ENCODE peak calls at places on chromosomes 2 and 18, in nine cellular contexts. X is GM23338, Q is neural progenitor cell, T is fibroblast of mammary gland, R is tibial nerve, C is cardiac muscle cell, U is right atrium auricular region, P is PC-9, G is AG04450. E is an unnamed sample.

GRCh38 chr2:76197842-76198448 is 487.2 kb upstream of the GCFC2 start:
- DNase-seq in G (peak; percentile 44), Q (peak; percentile 80), T (peak; percentile 69), C (peak; percentile 74), R (peak; percentile 27), X (peak; percentile 94), P (peak; percentile 23), U (peak; percentile 61), E (peak; percentile 69)

GRCh38 chr18:63979409-63979908 is 9.6 kb downstream of the SERPINB8 start:
- DNase-seq in G (peak; percentile 21), X (peak; percentile 87), R (peak; percentile 28), P (no peak), T (peak; percentile 69), C (peak; percentile 78), Q (peak; percentile 75), U (peak; percentile 66), E (peak; percentile 55)

GRCh38 chr2:241007880-241008710 is 9.7 kb downstream of the SNED1 start:
- DNase-seq in G (no peak), P (no peak), T (no peak), U (peak; percentile 57), Q (no peak), X (no peak), C (no peak), R (peak; percentile 9), E (no peak)

GRCh38 chr2:204505488-204505887 is 39.8 kb upstream of the PARD3B start:
- DNase-seq in G (no peak), X (no peak), C (no peak), Q (no peak), U (no peak), P (no peak), R (no peak), T (no peak), E (no peak)

GRCh38 chr2:174546519-174547506 is 50.8 kb downstream of the WIPF1 start:
- DNase-seq in U (no peak), G (no peak), R (no peak), C (peak; percentile 37), X (peak; percentile 82), P (peak; percentile 79), Q (peak; percentile 65), T (peak; percentile 38), E (peak; percentile 4)

GRCh38 chr2:96157649-96158553 is 12.7 kb upstream of the DUSP2 start:
- DNase-seq in Q (no peak), C (no peak), P (no peak), X (no peak), T (no peak), R (no peak), G (no peak), U (no peak), E (no peak)

GRCh38 chr2:191230174-191230573 is 15.0 kb upstream of the MYO1B start:
- DNase-seq in G (no peak), R (no peak), X (no peak), U (no peak), T (peak; percentile 96), P (no peak), Q (no peak), C (no peak), E (peak; percentile 96)

GRCh38 chr2:101327863-101328394 is 19.4 kb upstream of the RNF149 start:
- DNase-seq in C (no peak), G (no peak), U (no peak), P (peak; percentile 79), Q (no peak), X (peak; percentile 69), R (no peak), T (no peak), E (no peak)

GRCh38 chr18:22446325-22446724 is 28.6 kb upstream of the CTAGE1 start:
- DNase-seq in U (no peak), X (no peak), T (no peak), Q (no peak), G (no peak), R (no peak), P (no peak), C (no peak), E (no peak)

GRCh38 chr2:161103451-161103831 is 56.8 kb upstream of the TANK start:
- DNase-seq in R (no peak), T (no peak), Q (no peak), G (no peak), U (no peak), C (no peak), P (no peak), X (no peak), E (no peak)

GRCh38 chr2:169095631-169096105 is 26.3 kb downstream of the DHRS9 start:
- DNase-seq in P (peak; percentile 50), U (no peak), C (no peak), T (peak; percentile 95), Q (no peak), G (peak; percentile 21), R (no peak), X (no peak), E (peak; percentile 100)

GRCh38 chr2:197705143-197705911 is at the start of gene MARS2:
- DNase-seq in T (peak; percentile 88), X (peak; percentile 96), G (peak; percentile 79), C (peak; percentile 96), Q (peak; percentile 98), U (peak; percentile 93), R (peak; percentile 77), P (peak; percentile 89), E (peak; percentile 73)

GRCh38 chr2:99636432-99637034 is 146.7 kb upstream of the REV1 start:
- DNase-seq in P (no peak), U (peak; percentile 83), R (peak; percentile 55), C (no peak), G (no peak), T (no peak), X (no peak), Q (no peak), E (no peak)

GRCh38 chr2:101696272-101697123 is 1.0 kb upstream of the MAP4K4 start:
- DNase-seq in P (no peak), Q (no peak), U (peak; percentile 67), G (no peak), X (peak; percentile 61), C (peak; percentile 13), R (no peak), T (no peak), E (no peak)

GRCh38 chr2:38075436-38076249 is at the start of gene CYP1B1:
- DNase-seq in X (no peak), C (no peak), Q (peak; percentile 29), R (no peak), U (no peak), G (no peak), T (no peak), P (no peak), E (no peak)

GRCh38 chr2:79876430-79876829 is 363.6 kb downstream of the CTNNA2 start:
- DNase-seq in U (no peak), R (no peak), C (peak; percentile 57), G (no peak), X (peak; percentile 60), T (peak; percentile 7), P (no peak), Q (peak; percentile 58), E (peak; percentile 1)

GRCh38 chr2:197851451-197851850 is 47.1 kb downstream of the PLCL1 start:
- DNase-seq in P (no peak), R (no peak), X (peak; percentile 51), G (no peak), U (no peak), T (peak; percentile 25), C (no peak), Q (peak; percentile 37), E (no peak)

GRCh38 chr2:17191223-17191622 is 327.0 kb downstream of the RAD51AP2 start:
- DNase-seq in C (no peak), X (no peak), Q (no peak), G (no peak), T (no peak), U (no peak), R (no peak), P (no peak), E (no peak)

GRCh38 chr2:17194083-17194482 is 324.2 kb downstream of the RAD51AP2 start:
- DNase-seq in R (no peak), U (no peak), P (no peak), T (no peak), Q (no peak), X (no peak), G (no peak), C (no peak), E (no peak)

GRCh38 chr2:17195016-17195415 is 323.2 kb downstream of the RAD51AP2 start:
- DNase-seq in C (no peak), U (no peak), Q (no peak), X (no peak), T (no peak), G (no peak), P (no peak), R (no peak), E (peak; percentile 5)

GRCh38 chr2:17188726-17189125 is 329.5 kb downstream of the RAD51AP2 start:
- DNase-seq in U (no peak), X (no peak), P (no peak), C (no peak), G (no peak), T (no peak), R (no peak), Q (no peak), E (no peak)

DNA sequence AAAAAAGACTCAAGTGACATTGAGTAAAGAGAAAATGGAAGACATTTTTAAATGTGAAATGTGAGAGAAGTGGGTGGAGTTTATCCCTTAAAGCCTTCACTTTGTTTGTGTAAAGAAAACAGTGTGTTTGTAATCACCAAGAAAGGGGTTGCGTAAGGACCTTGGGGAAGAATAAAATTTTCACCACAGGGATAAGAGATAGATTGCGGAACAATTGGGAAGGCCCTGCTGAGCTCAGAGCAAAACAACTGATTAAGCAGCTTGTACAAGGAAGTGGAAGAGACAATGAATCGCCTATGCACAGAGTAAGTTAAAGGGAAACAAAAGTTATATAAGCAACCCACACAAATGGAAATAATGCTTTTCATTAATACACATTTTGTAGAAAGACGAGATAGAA is 327.7 kb downstream of the RAD51AP2 start:
- DNase-seq in X (peak; percentile 24), G (no peak), C (no peak), P (no peak), R (no peak), U (no peak), T (no peak), Q (peak; percentile 33), E (no peak)
- TF ChIP-seq CTCF in X (no peak), G (no peak), C (no peak), P (no peak), R (no peak), U (no peak), T (no peak), Q (no peak), E (no peak)

GRCh38 chr2:72862239-72862988 is 24.8 kb upstream of the SPR start:
- DNase-seq in C (peak; percentile 92), P (peak; percentile 90), T (peak; percentile 85), U (peak; percentile 83), G (peak; percentile 75), X (peak; percentile 96), Q (peak; percentile 96), R (peak; percentile 67), E (peak; percentile 83)
- H3K4me3 ChIP-seq in C (no peak overlapping the region), P (peak overlapping the region; percentile 46), T (peak overlapping the region; percentile 33), U (peak overlapping the region; percentile 5), G (peak overlapping the region; percentile 50), X (peak overlapping the region; percentile 58), Q (peak overlapping the region; percentile 46), R (peak overlapping the region; percentile 4), E (peak overlapping the region; percentile 18)

GRCh38 chr2:60948161-60948560 is 66.8 kb downstream of the REL start:
- DNase-seq in Q (no peak), P (no peak), T (no peak), U (no peak), X (no peak), C (no peak), G (no peak), R (no peak), E (no peak)
- TF ChIP-seq CTCF in Q (no peak), P (no peak), T (no peak), U (no peak), X (no peak), C (no peak), G (no peak), R (no peak), E (no peak)

GRCh38 chr2:127191331-127192219 is 28.5 kb downstream of the CYP27C1 start:
- DNase-seq in X (no peak), G (no peak), U (no peak), P (no peak), T (no peak), R (no peak), C (no peak), Q (no peak), E (no peak)
- H3K4me3 ChIP-seq in X (no peak overlapping the region), G (no peak overlapping the region), U (no peak overlapping the region), P (no peak overlapping the region), T (no peak overlapping the region), R (no peak overlapping the region), C (no peak overlapping the region), Q (no peak overlapping the region), E (no peak overlapping the region)